ENCODE peak calls at places on chromosome 16, in eight cellular contexts. P is left ventricle myocardium inferior, G is brain microvascular endothelial cell, W is bronchial epithelial cell, L is mucosa of descending colon, R is breast epithelium, H is AG04449, J is tibial artery. C is an unnamed sample.

GRCh38 chr16:17082126-17082882 is 388.5 kb downstream of the XYLT1 start:
- DNase-seq in L (no peak), H (no peak), R (no peak), J (no peak), W (no peak), G (no peak), P (no peak), C (no peak)

GRCh38 chr16:59259074-59259963 is 525.2 kb upstream of the GOT2 start:
- DNase-seq in J (no peak), H (no peak), L (no peak), P (no peak), R (no peak), G (no peak), W (no peak), C (no peak)

GRCh38 chr16:82936941-82937551 is 310.3 kb downstream of the CDH13 start:
- DNase-seq in W (peak; percentile 77), R (no peak), P (no peak), H (no peak), G (peak; percentile 89), L (no peak), J (no peak), C (peak; percentile 15)

GRCh38 chr16:15523092-15523541 is 88.7 kb downstream of the BMERB1 start:
- DNase-seq in W (no peak), H (no peak), G (no peak), P (peak; percentile 19), L (peak; percentile 73), J (no peak), R (no peak), C (no peak)

GRCh38 chr16:3689731-3690130 is 27.6 kb downstream of the TRAP1 start:
- DNase-seq in R (no peak), J (no peak), W (no peak), P (no peak), G (no peak), L (no peak), H (no peak), C (no peak)

GRCh38 chr16:19804538-19805323 is 79.9 kb downstream of the GPRC5B start:
- DNase-seq in H (no peak), P (peak; percentile 71), J (peak; percentile 73), W (peak; percentile 74), R (peak; percentile 58), L (peak; percentile 49), G (no peak), C (no peak)

GRCh38 chr16:71943887-71944286 is 48.6 kb downstream of the IST1 start:
- DNase-seq in J (no peak), P (no peak), W (no peak), R (no peak), L (no peak), G (no peak), H (no peak), C (no peak)

GRCh38 chr16:14284930-14285541 is 213.9 kb downstream of the MRTFB start:
- DNase-seq in H (no peak), G (peak; percentile 61), R (no peak), J (no peak), L (no peak), W (peak; percentile 59), P (peak; percentile 54), C (no peak)

GRCh38 chr16:15682105-15682570 is 32.1 kb downstream of the NDE1 start:
- DNase-seq in H (no peak), P (no peak), G (peak; percentile 85), W (peak; percentile 85), R (no peak), L (peak; percentile 25), J (peak; percentile 73), C (no peak)

GRCh38 chr16:24723663-24724062 is 5.8 kb upstream of the TNRC6A start:
- DNase-seq in J (no peak), G (no peak), R (no peak), L (no peak), H (no peak), P (no peak), W (peak; percentile 83), C (no peak)

GRCh38 chr16:9122969-9123368 is 31.5 kb downstream of the HAPSTR1 start:
- DNase-seq in H (no peak), P (no peak), G (no peak), J (no peak), R (no peak), L (peak; percentile 34), W (no peak), C (no peak)

GRCh38 chr16:13168091-13168572 is 266.7 kb downstream of the SHISA9 start:
- DNase-seq in P (no peak), H (no peak), J (no peak), G (no peak), L (no peak), W (peak; percentile 33), R (no peak), C (peak; percentile 23)

GRCh38 chr16:75257886-75258806 is 6.7 kb upstream of the BCAR1 start:
- DNase-seq in L (no peak), W (no peak), G (no peak), R (no peak), J (no peak), P (no peak), H (no peak), C (no peak)

GRCh38 chr16:14958323-14958600 is 16.6 kb upstream of the PDXDC1 start:
- DNase-seq in R (no peak), J (no peak), G (no peak), W (no peak), H (no peak), L (no peak), P (no peak), C (no peak)

GRCh38 chr16:86200722-86201121 is 301.8 kb downstream of the IRF8 start:
- DNase-seq in R (no peak), H (no peak), G (no peak), L (no peak), P (no peak), J (no peak), W (no peak), C (no peak)
- TF ChIP-seq CTCF in R (no peak), H (no peak), G (no peak), L (no peak), P (no peak), J (no peak), W (no peak), C (no peak)

GRCh38 chr16:85463228-85463611 is 149.9 kb upstream of the GSE1 start:
- DNase-seq in R (no peak), J (no peak), P (no peak), L (no peak), G (no peak), W (no peak), H (no peak), C (no peak)
- H3K4me3 ChIP-seq in R (peak overlapping the region; percentile 42), J (peak overlapping the region; percentile 46), P (peak overlapping the region; percentile 59), L (no peak overlapping the region), G (no peak overlapping the region), W (no peak overlapping the region), H (peak overlapping the region; percentile 6), C (no peak overlapping the region)

DNA sequence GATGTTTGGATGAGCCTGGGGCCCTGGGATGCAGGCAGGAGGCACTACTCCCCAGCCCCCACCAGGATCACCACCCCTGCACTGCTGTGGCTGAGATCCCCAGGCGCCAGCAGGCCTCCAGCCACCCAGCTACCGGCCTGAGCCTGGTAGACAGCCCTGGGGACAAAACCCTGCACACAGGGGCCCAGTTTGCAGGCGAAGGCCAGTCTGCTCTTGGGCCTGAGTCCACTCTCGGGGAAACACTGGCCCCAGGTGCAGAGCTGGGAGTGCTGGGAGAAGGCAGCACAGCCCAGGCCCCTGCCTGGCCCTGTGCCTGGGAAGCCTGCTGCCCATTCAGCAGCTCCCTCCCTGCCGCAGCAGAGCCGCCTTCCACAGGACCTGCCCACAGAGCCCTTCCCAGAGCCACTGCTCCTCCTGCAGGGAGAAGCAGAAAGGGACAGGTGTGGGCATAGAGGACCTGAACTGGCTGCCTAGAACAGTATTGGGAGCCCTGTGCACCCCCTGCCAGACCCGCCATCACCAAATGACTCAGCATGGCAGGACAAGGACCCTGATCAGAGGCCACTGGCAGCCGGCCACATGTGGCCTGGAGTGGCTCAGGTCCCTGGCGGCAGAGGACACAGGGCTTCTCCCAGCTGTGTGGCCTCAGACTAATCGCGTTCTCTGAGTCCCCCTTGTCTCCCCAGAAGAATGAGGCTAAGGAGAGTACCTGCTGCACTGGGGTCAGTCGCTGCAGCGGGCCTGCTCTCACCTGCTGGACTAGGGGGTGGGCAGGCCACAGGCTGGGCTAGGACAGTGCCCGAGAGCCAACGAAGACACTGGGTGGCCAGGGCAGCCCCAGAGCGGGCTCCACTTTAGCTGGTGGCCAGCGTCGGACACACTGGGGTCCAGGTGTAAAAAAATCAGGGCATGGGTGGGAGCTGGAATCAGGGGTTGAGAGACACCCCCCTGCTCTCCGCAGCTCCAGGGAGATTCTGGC is 10.7 kb downstream of the MSRB1 start:
- DNase-seq in W (peak; percentile 30), P (no peak), R (no peak), G (no peak), L (peak; percentile 61), H (no peak), J (no peak), C (no peak)
- TF ChIP-seq CTCF in W (peak; percentile 60), P (peak; percentile 28), R (no peak), G (peak; percentile 26), L (no peak), H (peak; percentile 9), J (no peak), C (peak; percentile 49)

GRCh38 chr16:88385112-88385594 is 2.4 kb downstream of the ZNF469 start:
- DNase-seq in W (no peak), L (no peak), R (no peak), H (no peak), G (no peak), P (no peak), J (no peak), C (no peak)

GRCh38 chr16:88383401-88384221 is 852 bp downstream of the ZNF469 start:
- DNase-seq in H (no peak), W (no peak), R (no peak), J (peak; percentile 73), L (peak; percentile 30), P (peak; percentile 46), G (peak; percentile 39), C (no peak)

GRCh38 chr16:88382491-88383400 is at the start of gene ZNF469:
- DNase-seq in P (peak; percentile 14), J (peak; percentile 64), W (no peak), G (no peak), H (no peak), L (no peak), R (no peak), C (no peak)

GRCh38 chr16:88385831-88386815 is 3.4 kb downstream of the ZNF469 start:
- DNase-seq in H (no peak), W (no peak), J (no peak), L (no peak), G (no peak), P (peak; percentile 8), R (no peak), C (no peak)

DNA sequence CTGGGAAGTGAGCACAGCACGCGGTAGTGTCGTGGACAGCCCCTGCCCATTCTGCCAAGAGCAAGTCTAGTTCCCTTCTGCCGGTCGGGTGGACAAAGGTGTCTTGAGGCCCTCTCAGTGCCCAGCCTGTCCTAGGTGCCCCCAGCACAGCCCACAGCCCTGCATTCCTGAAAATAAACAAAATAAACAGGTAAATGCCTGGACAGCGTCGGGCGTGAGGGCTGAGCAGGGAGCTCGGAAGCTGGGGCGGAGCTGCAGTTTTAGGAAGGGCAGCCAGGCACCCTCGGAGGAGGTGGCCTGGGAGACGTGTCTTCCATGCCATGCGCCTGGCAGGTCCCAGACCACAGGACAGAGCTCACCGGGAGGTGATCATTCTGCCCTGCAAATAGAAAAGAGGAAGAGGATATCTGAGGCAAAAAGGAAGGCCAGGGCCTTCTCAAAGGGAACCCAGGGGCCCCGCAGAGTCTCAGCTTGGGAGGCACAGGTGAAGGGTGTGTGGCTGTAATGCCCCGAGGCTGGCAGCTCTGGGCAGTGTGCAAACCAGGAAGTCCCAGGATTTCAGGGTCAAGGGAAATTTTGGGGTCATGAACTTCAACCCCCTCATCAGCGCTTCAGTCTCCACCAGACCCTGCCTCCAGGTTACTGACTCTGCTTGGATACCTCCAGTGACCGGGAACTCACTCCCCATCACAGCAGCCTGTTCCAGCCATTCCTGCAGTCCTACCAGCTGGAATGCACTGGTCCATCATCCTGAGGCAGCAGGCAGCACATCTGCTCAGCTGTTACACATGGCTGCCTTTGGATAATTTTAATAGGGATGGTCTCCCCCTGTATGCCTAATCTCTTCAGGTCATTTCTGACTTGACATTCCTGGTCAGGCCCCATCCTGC is 1.7 kb downstream of the ZNF469 start:
- DNase-seq in J (peak; percentile 61), H (no peak), G (no peak), R (no peak), W (no peak), L (no peak), P (no peak), C (no peak)
- H3K4me3 ChIP-seq in J (peak overlapping the region; percentile 59), H (peak overlapping the region; percentile 72), G (peak overlapping the region; percentile 63), R (peak overlapping the region; percentile 54), W (no peak overlapping the region), L (no peak overlapping the region), P (peak overlapping the region; percentile 64), C (no peak overlapping the region)